ENCODE peak calls at places on chromosomes 5 and 9, in seven cellular contexts. One of them, this sample, is unnamed.

GRCh38 chr9:36151306-36152210 is 15.0 kb downstream of the GLIPR2 start:
- DNase-seq in H7: no peak
- DNase-seq in head of caudate nucleus: no peak
- DNase-seq in chondrocyte: no peak
- DNase-seq in activated naive CD8-positive, alpha-beta T cell treated with anti-CD3 and anti-CD28 coated beads, Interleukin-2, amount 50 U/mL, for 24 hours: peak; percentile 87
- DNase-seq in T-helper 2 cell: peak; percentile 97
- DNase-seq in endothelial cell: no peak
- DNase-seq in this sample: no peak

GRCh38 chr5:139636207-139636792 is 11.8 kb upstream of the CXXC5 start:
- DNase-seq in T-helper 2 cell: peak; percentile 90
- DNase-seq in chondrocyte: no peak
- DNase-seq in endothelial cell: peak; percentile 11
- DNase-seq in head of caudate nucleus: no peak
- DNase-seq in H7: peak; percentile 50
- DNase-seq in activated naive CD8-positive, alpha-beta T cell treated with anti-CD3 and anti-CD28 coated beads, Interleukin-2, amount 50 U/mL, for 24 hours: peak; percentile 70
- DNase-seq in this sample: no peak

GRCh38 chr9:94672811-94673487 is 33.6 kb upstream of the FBP1 start:
- DNase-seq in activated naive CD8-positive, alpha-beta T cell treated with anti-CD3 and anti-CD28 coated beads, Interleukin-2, amount 50 U/mL, for 24 hours: no peak
- DNase-seq in chondrocyte: no peak
- DNase-seq in H7: no peak
- DNase-seq in head of caudate nucleus: no peak
- DNase-seq in endothelial cell: no peak
- DNase-seq in T-helper 2 cell: no peak
- DNase-seq in this sample: no peak

GRCh38 chr9:127293767-127294166 is 29.2 kb downstream of the GARNL3 start:
- DNase-seq in activated naive CD8-positive, alpha-beta T cell treated with anti-CD3 and anti-CD28 coated beads, Interleukin-2, amount 50 U/mL, for 24 hours: no peak
- DNase-seq in head of caudate nucleus: no peak
- DNase-seq in T-helper 2 cell: peak; percentile 76
- DNase-seq in endothelial cell: no peak
- DNase-seq in H7: no peak
- DNase-seq in chondrocyte: no peak
- DNase-seq in this sample: no peak

GRCh38 chr5:73856972-73857371 is 231.0 kb downstream of the ARHGEF28 start:
- DNase-seq in activated naive CD8-positive, alpha-beta T cell treated with anti-CD3 and anti-CD28 coated beads, Interleukin-2, amount 50 U/mL, for 24 hours: no peak
- DNase-seq in H7: no peak
- DNase-seq in chondrocyte: no peak
- DNase-seq in endothelial cell: no peak
- DNase-seq in head of caudate nucleus: no peak
- DNase-seq in T-helper 2 cell: no peak
- DNase-seq in this sample: no peak

GRCh38 chr5:139658928-139659667 is 10.9 kb downstream of the CXXC5 start:
- DNase-seq in H7: peak; percentile 82
- DNase-seq in chondrocyte: no peak
- DNase-seq in activated naive CD8-positive, alpha-beta T cell treated with anti-CD3 and anti-CD28 coated beads, Interleukin-2, amount 50 U/mL, for 24 hours: no peak
- DNase-seq in endothelial cell: peak; percentile 34
- DNase-seq in head of caudate nucleus: no peak
- DNase-seq in T-helper 2 cell: no peak
- DNase-seq in this sample: no peak

GRCh38 chr9:83327750-83328622 is 210.2 kb downstream of the FRMD3 start:
- DNase-seq in endothelial cell: no peak
- DNase-seq in T-helper 2 cell: no peak
- DNase-seq in chondrocyte: no peak
- DNase-seq in head of caudate nucleus: no peak
- DNase-seq in activated naive CD8-positive, alpha-beta T cell treated with anti-CD3 and anti-CD28 coated beads, Interleukin-2, amount 50 U/mL, for 24 hours: no peak
- DNase-seq in H7: no peak
- DNase-seq in this sample: no peak

GRCh38 chr9:124840300-124840833 is 12.9 kb upstream of the WDR38 start:
- DNase-seq in H7: peak; percentile 77
- DNase-seq in endothelial cell: peak; percentile 47
- DNase-seq in T-helper 2 cell: no peak
- DNase-seq in chondrocyte: no peak
- DNase-seq in head of caudate nucleus: no peak
- DNase-seq in activated naive CD8-positive, alpha-beta T cell treated with anti-CD3 and anti-CD28 coated beads, Interleukin-2, amount 50 U/mL, for 24 hours: no peak
- DNase-seq in this sample: no peak

GRCh38 chr9:96418920-96419690 is 935 bp upstream of the ZNF367 start:
- DNase-seq in T-helper 2 cell: peak; percentile 89
- DNase-seq in chondrocyte: peak; percentile 93
- DNase-seq in endothelial cell: peak; percentile 57
- DNase-seq in activated naive CD8-positive, alpha-beta T cell treated with anti-CD3 and anti-CD28 coated beads, Interleukin-2, amount 50 U/mL, for 24 hours: peak; percentile 73
- DNase-seq in head of caudate nucleus: peak; percentile 66
- DNase-seq in H7: peak; percentile 75
- DNase-seq in this sample: peak; percentile 10

GRCh38 chr5:6829150-6829784 is 116.0 kb downstream of the TENT4A start:
- DNase-seq in T-helper 2 cell: peak; percentile 89
- DNase-seq in activated naive CD8-positive, alpha-beta T cell treated with anti-CD3 and anti-CD28 coated beads, Interleukin-2, amount 50 U/mL, for 24 hours: peak; percentile 48
- DNase-seq in H7: no peak
- DNase-seq in endothelial cell: no peak
- DNase-seq in head of caudate nucleus: no peak
- DNase-seq in chondrocyte: no peak
- DNase-seq in this sample: no peak

GRCh38 chr5:138503487-138504270 is 38.4 kb downstream of the EGR1 start:
- DNase-seq in activated naive CD8-positive, alpha-beta T cell treated with anti-CD3 and anti-CD28 coated beads, Interleukin-2, amount 50 U/mL, for 24 hours: no peak
- DNase-seq in endothelial cell: peak; percentile 39
- DNase-seq in head of caudate nucleus: peak; percentile 63
- DNase-seq in H7: peak; percentile 80
- DNase-seq in chondrocyte: no peak
- DNase-seq in T-helper 2 cell: peak; percentile 50
- DNase-seq in this sample: peak; percentile 21

GRCh38 chr5:111942661-111943401 is 185.8 kb upstream of the NREP start:
- DNase-seq in endothelial cell: no peak
- DNase-seq in chondrocyte: no peak
- DNase-seq in head of caudate nucleus: no peak
- DNase-seq in activated naive CD8-positive, alpha-beta T cell treated with anti-CD3 and anti-CD28 coated beads, Interleukin-2, amount 50 U/mL, for 24 hours: no peak
- DNase-seq in T-helper 2 cell: no peak
- DNase-seq in H7: no peak
- DNase-seq in this sample: no peak

GRCh38 chr9:79542735-79543504 is 28.8 kb upstream of the TLE4 start:
- DNase-seq in T-helper 2 cell: no peak
- DNase-seq in head of caudate nucleus: no peak
- DNase-seq in chondrocyte: no peak
- DNase-seq in H7: peak; percentile 14
- DNase-seq in endothelial cell: no peak
- DNase-seq in activated naive CD8-positive, alpha-beta T cell treated with anti-CD3 and anti-CD28 coated beads, Interleukin-2, amount 50 U/mL, for 24 hours: no peak
- DNase-seq in this sample: no peak

GRCh38 chr9:113545068-113545467 is 81.5 kb downstream of the RGS3 start:
- DNase-seq in endothelial cell: no peak
- DNase-seq in H7: no peak
- DNase-seq in head of caudate nucleus: no peak
- DNase-seq in activated naive CD8-positive, alpha-beta T cell treated with anti-CD3 and anti-CD28 coated beads, Interleukin-2, amount 50 U/mL, for 24 hours: no peak
- DNase-seq in T-helper 2 cell: no peak
- DNase-seq in chondrocyte: no peak
- DNase-seq in this sample: no peak

GRCh38 chr9:86322973-86323644 is 31.1 kb downstream of the TUT7 start:
- DNase-seq in head of caudate nucleus: no peak
- DNase-seq in activated naive CD8-positive, alpha-beta T cell treated with anti-CD3 and anti-CD28 coated beads, Interleukin-2, amount 50 U/mL, for 24 hours: no peak
- DNase-seq in T-helper 2 cell: no peak
- DNase-seq in chondrocyte: no peak
- DNase-seq in endothelial cell: no peak
- DNase-seq in H7: no peak
- DNase-seq in this sample: no peak

GRCh38 chr5:170611446-170612088 is 107.7 kb downstream of the KCNIP1 start:
- DNase-seq in endothelial cell: no peak
- DNase-seq in T-helper 2 cell: no peak
- DNase-seq in H7: no peak
- DNase-seq in chondrocyte: no peak
- DNase-seq in activated naive CD8-positive, alpha-beta T cell treated with anti-CD3 and anti-CD28 coated beads, Interleukin-2, amount 50 U/mL, for 24 hours: no peak
- DNase-seq in head of caudate nucleus: no peak
- DNase-seq in this sample: no peak

GRCh38 chr5:33685873-33686550 is 205.8 kb downstream of the ADAMTS12 start:
- DNase-seq in endothelial cell: no peak
- DNase-seq in H7: peak; percentile 32
- DNase-seq in activated naive CD8-positive, alpha-beta T cell treated with anti-CD3 and anti-CD28 coated beads, Interleukin-2, amount 50 U/mL, for 24 hours: no peak
- DNase-seq in T-helper 2 cell: no peak
- DNase-seq in chondrocyte: no peak
- DNase-seq in head of caudate nucleus: no peak
- DNase-seq in this sample: no peak

GRCh38 chr5:123283031-123283430 is 140.2 kb downstream of the CEP120 start:
- DNase-seq in chondrocyte: no peak
- DNase-seq in H7: no peak
- DNase-seq in head of caudate nucleus: no peak
- DNase-seq in T-helper 2 cell: no peak
- DNase-seq in activated naive CD8-positive, alpha-beta T cell treated with anti-CD3 and anti-CD28 coated beads, Interleukin-2, amount 50 U/mL, for 24 hours: no peak
- DNase-seq in endothelial cell: no peak
- DNase-seq in this sample: no peak

GRCh38 chr9:87592554-87593394 is 95.1 kb downstream of the DAPK1 start:
- DNase-seq in activated naive CD8-positive, alpha-beta T cell treated with anti-CD3 and anti-CD28 coated beads, Interleukin-2, amount 50 U/mL, for 24 hours: no peak
- DNase-seq in T-helper 2 cell: no peak
- DNase-seq in H7: no peak
- DNase-seq in endothelial cell: no peak
- DNase-seq in chondrocyte: no peak
- DNase-seq in head of caudate nucleus: no peak
- DNase-seq in this sample: no peak

GRCh38 chr5:4874097-4874496 is 266.0 kb upstream of the ADAMTS16 start:
- DNase-seq in chondrocyte: no peak
- DNase-seq in H7: no peak
- DNase-seq in head of caudate nucleus: no peak
- DNase-seq in activated naive CD8-positive, alpha-beta T cell treated with anti-CD3 and anti-CD28 coated beads, Interleukin-2, amount 50 U/mL, for 24 hours: no peak
- DNase-seq in endothelial cell: no peak
- DNase-seq in T-helper 2 cell: no peak
- DNase-seq in this sample: no peak

GRCh38 chr9:124054671-124055212 is 43.2 kb downstream of the LHX2 start:
- DNase-seq in endothelial cell: no peak
- DNase-seq in H7: no peak
- DNase-seq in chondrocyte: no peak
- DNase-seq in head of caudate nucleus: no peak
- DNase-seq in T-helper 2 cell: peak; percentile 70
- DNase-seq in activated naive CD8-positive, alpha-beta T cell treated with anti-CD3 and anti-CD28 coated beads, Interleukin-2, amount 50 U/mL, for 24 hours: peak; percentile 26
- DNase-seq in this sample: peak; percentile 35

GRCh38 chr5:66742896-66743247 is 146.7 kb downstream of the MAST4 start:
- DNase-seq in H7: no peak
- DNase-seq in endothelial cell: peak; percentile 9
- DNase-seq in activated naive CD8-positive, alpha-beta T cell treated with anti-CD3 and anti-CD28 coated beads, Interleukin-2, amount 50 U/mL, for 24 hours: no peak
- DNase-seq in chondrocyte: no peak
- DNase-seq in T-helper 2 cell: no peak
- DNase-seq in head of caudate nucleus: no peak
- DNase-seq in this sample: no peak

GRCh38 chr5:123090641-123091257 is 1.7 kb downstream of the PRDM6 start:
- DNase-seq in activated naive CD8-positive, alpha-beta T cell treated with anti-CD3 and anti-CD28 coated beads, Interleukin-2, amount 50 U/mL, for 24 hours: no peak
- DNase-seq in endothelial cell: peak; percentile 22
- DNase-seq in H7: peak; percentile 75
- DNase-seq in head of caudate nucleus: no peak
- DNase-seq in T-helper 2 cell: no peak
- DNase-seq in chondrocyte: no peak
- DNase-seq in this sample: no peak

This sample was measured in NCI-H2107.